ENCODE peak calls at places on chromosomes 12 and 14, in eight cellular contexts. One of them, this sample, is unnamed.
A peak's percentile ranks its signal among the peaks of the same experiment; 100 is the strongest.

GRCh38 chr12:126936181-126936851 is 1330.7 kb upstream of the TMEM132C start:
- DNase-seq in activated CD4-positive, alpha-beta T cell treated with anti-CD3 and anti-CD28 coated beads, Interleukin-2, amount 50 U/mL, for 1 hour: no peak
- DNase-seq in GM13977: no peak
- DNase-seq in HuH-7.5: no peak
- DNase-seq in left ventricle myocardium inferior: peak; percentile 52
- DNase-seq in brain microvascular endothelial cell: no peak
- DNase-seq in heart left ventricle: peak; percentile 82
- DNase-seq in stromal cell of bone marrow: peak; percentile 4
- DNase-seq in this sample: peak; percentile 7

GRCh38 chr14:53547593-53547992 is 394.5 kb upstream of the DDHD1 start:
- DNase-seq in activated CD4-positive, alpha-beta T cell treated with anti-CD3 and anti-CD28 coated beads, Interleukin-2, amount 50 U/mL, for 1 hour: no peak
- DNase-seq in GM13977: no peak
- DNase-seq in HuH-7.5: no peak
- DNase-seq in left ventricle myocardium inferior: no peak
- DNase-seq in brain microvascular endothelial cell: no peak
- DNase-seq in heart left ventricle: no peak
- DNase-seq in stromal cell of bone marrow: no peak
- DNase-seq in this sample: no peak

GRCh38 chr12:109532721-109533486 is 40.4 kb downstream of the MMAB start:
- DNase-seq in activated CD4-positive, alpha-beta T cell treated with anti-CD3 and anti-CD28 coated beads, Interleukin-2, amount 50 U/mL, for 1 hour: no peak
- DNase-seq in GM13977: no peak
- DNase-seq in HuH-7.5: no peak
- DNase-seq in left ventricle myocardium inferior: no peak
- DNase-seq in brain microvascular endothelial cell: no peak
- DNase-seq in heart left ventricle: no peak
- DNase-seq in stromal cell of bone marrow: no peak
- DNase-seq in this sample: no peak

GRCh38 chr12:24212496-24212895 is 263.0 kb upstream of the SOX5 start:
- DNase-seq in activated CD4-positive, alpha-beta T cell treated with anti-CD3 and anti-CD28 coated beads, Interleukin-2, amount 50 U/mL, for 1 hour: no peak
- DNase-seq in GM13977: no peak
- DNase-seq in HuH-7.5: no peak
- DNase-seq in left ventricle myocardium inferior: no peak
- DNase-seq in brain microvascular endothelial cell: no peak
- DNase-seq in heart left ventricle: no peak
- DNase-seq in stromal cell of bone marrow: no peak
- DNase-seq in this sample: no peak

GRCh38 chr14:23544511-23545447 is 6.8 kb downstream of the ZFHX2 start:
- DNase-seq in activated CD4-positive, alpha-beta T cell treated with anti-CD3 and anti-CD28 coated beads, Interleukin-2, amount 50 U/mL, for 1 hour: no peak
- DNase-seq in GM13977: no peak
- DNase-seq in HuH-7.5: no peak
- DNase-seq in left ventricle myocardium inferior: peak; percentile 61
- DNase-seq in brain microvascular endothelial cell: no peak
- DNase-seq in heart left ventricle: peak; percentile 62
- DNase-seq in stromal cell of bone marrow: no peak
- DNase-seq in this sample: peak; percentile 33

GRCh38 chr12:80257920-80258319 is 158.6 kb downstream of the OTOGL start:
- DNase-seq in activated CD4-positive, alpha-beta T cell treated with anti-CD3 and anti-CD28 coated beads, Interleukin-2, amount 50 U/mL, for 1 hour: no peak
- DNase-seq in GM13977: no peak
- DNase-seq in HuH-7.5: no peak
- DNase-seq in left ventricle myocardium inferior: no peak
- DNase-seq in brain microvascular endothelial cell: no peak
- DNase-seq in heart left ventricle: no peak
- DNase-seq in stromal cell of bone marrow: no peak
- DNase-seq in this sample: no peak

GRCh38 chr12:123085730-123086487 is 65.0 kb downstream of the PITPNM2 start:
- DNase-seq in activated CD4-positive, alpha-beta T cell treated with anti-CD3 and anti-CD28 coated beads, Interleukin-2, amount 50 U/mL, for 1 hour: no peak
- DNase-seq in GM13977: no peak
- DNase-seq in HuH-7.5: no peak
- DNase-seq in left ventricle myocardium inferior: peak; percentile 62
- DNase-seq in brain microvascular endothelial cell: no peak
- DNase-seq in heart left ventricle: peak; percentile 81
- DNase-seq in stromal cell of bone marrow: no peak
- DNase-seq in this sample: peak; percentile 49

GRCh38 chr12:11757531-11757930 is 108.1 kb downstream of the ETV6 start:
- DNase-seq in activated CD4-positive, alpha-beta T cell treated with anti-CD3 and anti-CD28 coated beads, Interleukin-2, amount 50 U/mL, for 1 hour: no peak
- DNase-seq in GM13977: no peak
- DNase-seq in HuH-7.5: no peak
- DNase-seq in left ventricle myocardium inferior: no peak
- DNase-seq in brain microvascular endothelial cell: no peak
- DNase-seq in heart left ventricle: no peak
- DNase-seq in stromal cell of bone marrow: no peak
- DNase-seq in this sample: no peak

GRCh38 chr12:51937941-51938340 is 13.6 kb upstream of the ACVR1B start:
- DNase-seq in activated CD4-positive, alpha-beta T cell treated with anti-CD3 and anti-CD28 coated beads, Interleukin-2, amount 50 U/mL, for 1 hour: no peak
- DNase-seq in GM13977: no peak
- DNase-seq in HuH-7.5: no peak
- DNase-seq in left ventricle myocardium inferior: no peak
- DNase-seq in brain microvascular endothelial cell: no peak
- DNase-seq in heart left ventricle: no peak
- DNase-seq in stromal cell of bone marrow: no peak
- DNase-seq in this sample: no peak

GRCh38 chr12:87670448-87670847 is 358.8 kb downstream of the C12orf50 start:
- DNase-seq in activated CD4-positive, alpha-beta T cell treated with anti-CD3 and anti-CD28 coated beads, Interleukin-2, amount 50 U/mL, for 1 hour: no peak
- DNase-seq in GM13977: no peak
- DNase-seq in HuH-7.5: no peak
- DNase-seq in left ventricle myocardium inferior: no peak
- DNase-seq in brain microvascular endothelial cell: no peak
- DNase-seq in heart left ventricle: no peak
- DNase-seq in stromal cell of bone marrow: no peak
- DNase-seq in this sample: no peak

GRCh38 chr12:13957576-13957975 is 23.8 kb downstream of the GRIN2B start:
- DNase-seq in activated CD4-positive, alpha-beta T cell treated with anti-CD3 and anti-CD28 coated beads, Interleukin-2, amount 50 U/mL, for 1 hour: no peak
- DNase-seq in GM13977: no peak
- DNase-seq in HuH-7.5: no peak
- DNase-seq in left ventricle myocardium inferior: no peak
- DNase-seq in brain microvascular endothelial cell: no peak
- DNase-seq in heart left ventricle: no peak
- DNase-seq in stromal cell of bone marrow: no peak
- DNase-seq in this sample: no peak

GRCh38 chr14:61489932-61490331 is 168.6 kb downstream of the PRKCH start:
- DNase-seq in activated CD4-positive, alpha-beta T cell treated with anti-CD3 and anti-CD28 coated beads, Interleukin-2, amount 50 U/mL, for 1 hour: no peak
- DNase-seq in GM13977: no peak
- DNase-seq in HuH-7.5: no peak
- DNase-seq in left ventricle myocardium inferior: peak; percentile 46
- DNase-seq in brain microvascular endothelial cell: no peak
- DNase-seq in heart left ventricle: peak; percentile 67
- DNase-seq in stromal cell of bone marrow: no peak
- DNase-seq in this sample: peak; percentile 64

GRCh38 chr14:51730674-51731073 is 79.0 kb downstream of the FRMD6 start:
- DNase-seq in activated CD4-positive, alpha-beta T cell treated with anti-CD3 and anti-CD28 coated beads, Interleukin-2, amount 50 U/mL, for 1 hour: no peak
- DNase-seq in GM13977: no peak
- DNase-seq in HuH-7.5: no peak
- DNase-seq in left ventricle myocardium inferior: no peak
- DNase-seq in brain microvascular endothelial cell: no peak
- DNase-seq in heart left ventricle: no peak
- DNase-seq in stromal cell of bone marrow: no peak
- DNase-seq in this sample: no peak

GRCh38 chr14:100467939-100468338 is 119.3 kb downstream of the BEGAIN start:
- DNase-seq in activated CD4-positive, alpha-beta T cell treated with anti-CD3 and anti-CD28 coated beads, Interleukin-2, amount 50 U/mL, for 1 hour: no peak
- DNase-seq in GM13977: no peak
- DNase-seq in HuH-7.5: no peak
- DNase-seq in left ventricle myocardium inferior: no peak
- DNase-seq in brain microvascular endothelial cell: no peak
- DNase-seq in heart left ventricle: no peak
- DNase-seq in stromal cell of bone marrow: no peak
- DNase-seq in this sample: no peak

GRCh38 chr12:51887476-51888315 is at the start of gene ANKRD33:
- DNase-seq in activated CD4-positive, alpha-beta T cell treated with anti-CD3 and anti-CD28 coated beads, Interleukin-2, amount 50 U/mL, for 1 hour: no peak
- DNase-seq in GM13977: no peak
- DNase-seq in HuH-7.5: no peak
- DNase-seq in left ventricle myocardium inferior: no peak
- DNase-seq in brain microvascular endothelial cell: no peak
- DNase-seq in heart left ventricle: peak; percentile 38
- DNase-seq in stromal cell of bone marrow: no peak
- DNase-seq in this sample: no peak

GRCh38 chr12:67764946-67765619 is 116.5 kb downstream of the DYRK2 start:
- DNase-seq in activated CD4-positive, alpha-beta T cell treated with anti-CD3 and anti-CD28 coated beads, Interleukin-2, amount 50 U/mL, for 1 hour: no peak
- DNase-seq in GM13977: no peak
- DNase-seq in HuH-7.5: no peak
- DNase-seq in left ventricle myocardium inferior: no peak
- DNase-seq in brain microvascular endothelial cell: no peak
- DNase-seq in heart left ventricle: no peak
- DNase-seq in stromal cell of bone marrow: no peak
- DNase-seq in this sample: no peak

GRCh38 chr14:33062881-33063280 is 124.2 kb downstream of the NPAS3 start:
- DNase-seq in activated CD4-positive, alpha-beta T cell treated with anti-CD3 and anti-CD28 coated beads, Interleukin-2, amount 50 U/mL, for 1 hour: no peak
- DNase-seq in GM13977: no peak
- DNase-seq in HuH-7.5: no peak
- DNase-seq in left ventricle myocardium inferior: no peak
- DNase-seq in brain microvascular endothelial cell: peak; percentile 2
- DNase-seq in heart left ventricle: no peak
- DNase-seq in stromal cell of bone marrow: no peak
- DNase-seq in this sample: no peak

GRCh38 chr14:59394268-59394667 is 70.9 kb downstream of the GPR135 start:
- DNase-seq in activated CD4-positive, alpha-beta T cell treated with anti-CD3 and anti-CD28 coated beads, Interleukin-2, amount 50 U/mL, for 1 hour: no peak
- DNase-seq in GM13977: no peak
- DNase-seq in HuH-7.5: no peak
- DNase-seq in left ventricle myocardium inferior: no peak
- DNase-seq in brain microvascular endothelial cell: no peak
- DNase-seq in heart left ventricle: no peak
- DNase-seq in stromal cell of bone marrow: no peak
- DNase-seq in this sample: no peak

GRCh38 chr12:65602191-65602578 is 222.1 kb upstream of the HMGA2 start:
- DNase-seq in activated CD4-positive, alpha-beta T cell treated with anti-CD3 and anti-CD28 coated beads, Interleukin-2, amount 50 U/mL, for 1 hour: no peak
- DNase-seq in GM13977: no peak
- DNase-seq in HuH-7.5: no peak
- DNase-seq in left ventricle myocardium inferior: no peak
- DNase-seq in brain microvascular endothelial cell: no peak
- DNase-seq in heart left ventricle: no peak
- DNase-seq in stromal cell of bone marrow: no peak
- DNase-seq in this sample: no peak

This sample was measured in NB4.